ENCODE peak calls at places on chromosomes 5 and 9, in four cellular contexts. K is activated CD4-positive, alpha-beta T cell treated with anti-CD3 and anti-CD28 coated beads, Interleukin-2, amount 10 ng/mL, durations not matched to agents 7 days and 5 days; E is neuronal stem cell; Q is pancreas. D is an unnamed sample.

GRCh38 chr9:573551-574410 is 267.7 kb upstream of the DMRT1 start:
- DNase-seq in K (no peak), E (peak; percentile 27), Q (peak; percentile 34), D (no peak)

GRCh38 chr9:28059192-28059591 is 485.9 kb upstream of the C9orf72 start:
- DNase-seq in E (no peak), Q (no peak), K (no peak), D (no peak)

GRCh38 chr5:112594060-112594850 is 143.4 kb upstream of the APC start:
- DNase-seq in Q (no peak), E (no peak), K (no peak), D (no peak)

GRCh38 chr5:65198777-65199120 is 283.0 kb downstream of the ADAMTS6 start:
- DNase-seq in E (no peak), Q (no peak), K (no peak), D (no peak)

GRCh38 chr5:27472000-27472763 is 433.8 kb upstream of the CDH9 start:
- DNase-seq in K (peak; percentile 29), E (peak; percentile 56), Q (peak; percentile 27), D (no peak)

GRCh38 chr9:88782931-88783451 is 208.3 kb upstream of the S1PR3 start:
- DNase-seq in K (no peak), Q (no peak), E (peak; percentile 82), D (no peak)

GRCh38 chr9:123556464-123557435 is 200.8 kb downstream of the CRB2 start:
- DNase-seq in K (no peak), E (no peak), Q (no peak), D (no peak)

GRCh38 chr9:94183240-94183999 is 75.7 kb upstream of the ZNF169 start:
- DNase-seq in Q (no peak), K (no peak), E (no peak), D (no peak)

GRCh38 chr5:165393839-165394238 is 1888.4 kb downstream of the MAT2B start:
- DNase-seq in E (no peak), K (no peak), Q (no peak), D (no peak)

GRCh38 chr9:32837551-32838058 is 54.3 kb downstream of the TMEM215 start:
- DNase-seq in K (no peak), E (no peak), Q (no peak), D (no peak)

GRCh38 chr9:114051281-114051680 is 26.8 kb downstream of the AMBP start:
- DNase-seq in K (no peak), E (no peak), Q (no peak), D (peak; percentile 2)

GRCh38 chr5:135026645-135027317 is 7.2 kb downstream of the PITX1 start:
- DNase-seq in Q (no peak), E (no peak), K (no peak), D (no peak)

GRCh38 chr9:107218834-107219485 is 64.1 kb upstream of the RAD23B start:
- DNase-seq in K (no peak), E (no peak), Q (no peak), D (no peak)